ENCODE peak calls at places on chromosomes 2 and 18, in eight cellular contexts. I is K562, T is stomach, M is lower leg skin, K is right lobe of liver, F is IMR-90, G is GM12891, S is uterus. X is an unnamed sample.

GRCh38 chr2:34291076-34291475 is 692.0 kb upstream of the FAM98A start:
- DNase-seq in I (no peak), T (no peak), M (no peak), K (no peak), F (no peak), G (no peak), S (no peak), X (no peak)

GRCh38 chr2:23092831-23093230 is 292.1 kb upstream of the KLHL29 start:
- DNase-seq in I (no peak), T (no peak), M (no peak), K (no peak), F (peak; percentile 2), G (no peak), S (no peak), X (no peak)

GRCh38 chr18:62318613-62319012 is 6.5 kb upstream of the TNFRSF11A start:
- DNase-seq in I (no peak), T (no peak), M (no peak), K (no peak), F (no peak), G (no peak), S (no peak), X (no peak)

GRCh38 chr2:138000796-138001195 is 36.5 kb downstream of the HNMT start:
- DNase-seq in I (no peak), T (no peak), M (no peak), K (no peak), F (no peak), G (no peak), S (no peak), X (no peak)

GRCh38 chr2:224940618-224941017 is 101.7 kb downstream of the DOCK10 start:
- DNase-seq in I (no peak), T (no peak), M (no peak), K (no peak), F (no peak), G (no peak), S (no peak), X (no peak)

GRCh38 chr2:38977047-38977446 is 87.4 kb downstream of the ARHGEF33 start:
- DNase-seq in I (no peak), T (no peak), M (no peak), K (no peak), F (no peak), G (no peak), S (no peak), X (no peak)

GRCh38 chr18:27428716-27429475 is 243.8 kb upstream of the CHST9 start:
- DNase-seq in I (no peak), T (no peak), M (no peak), K (no peak), F (no peak), G (no peak), S (no peak), X (no peak)

GRCh38 chr18:12657048-12657848 is 659 bp downstream of the SPIRE1 start:
- DNase-seq in I (peak; percentile 55), T (peak; percentile 34), M (no peak), K (peak; percentile 59), F (peak; percentile 48), G (peak; percentile 43), S (peak; percentile 20), X (peak; percentile 91)

DNA sequence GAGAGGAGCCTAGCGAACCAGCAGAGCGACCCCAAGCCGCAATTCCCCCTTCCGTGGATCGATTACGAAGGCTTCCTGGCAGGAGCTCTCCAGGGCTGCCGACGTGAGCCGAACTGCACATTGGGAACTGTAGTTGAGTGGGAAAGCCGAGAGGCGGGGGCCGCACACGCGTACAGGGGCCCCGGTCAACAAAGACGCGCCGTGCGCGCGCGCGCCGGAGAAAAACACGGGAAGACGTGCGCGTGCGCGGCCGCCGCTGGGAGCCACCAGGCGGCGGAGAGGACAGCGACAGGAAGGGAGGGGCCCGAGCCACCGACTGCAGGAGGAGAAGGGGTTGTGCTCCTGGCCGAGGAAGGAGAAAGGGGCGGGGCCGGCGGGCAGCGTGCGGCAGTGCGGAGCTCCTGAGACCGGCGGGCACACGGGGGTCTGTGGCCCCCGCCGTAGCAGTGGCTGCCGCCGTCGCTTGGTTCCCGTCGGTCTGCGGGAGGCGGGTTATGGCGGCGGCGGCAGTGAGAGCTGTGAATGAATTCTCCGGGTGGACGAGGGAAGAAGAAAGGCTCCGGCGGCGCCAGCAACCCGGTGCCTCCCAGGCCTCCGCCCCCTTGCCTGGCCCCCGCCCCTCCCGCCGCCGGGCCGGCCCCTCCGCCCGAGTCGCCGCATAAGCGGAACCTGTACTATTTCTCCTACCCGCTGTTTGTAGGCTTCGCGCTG is at the start of gene SPAST:
- DNase-seq in I (peak; percentile 97), T (peak; percentile 98), M (peak; percentile 95), K (peak; percentile 99), F (peak; percentile 95), G (peak; percentile 95), S (peak; percentile 93), X (peak; percentile 100)
- TF ChIP-seq POLR2A in I (peak; percentile 81), T (no peak), M (no peak), K (peak; percentile 79), F (no peak), G (peak; percentile 69), S (peak; percentile 42), X (no peak)

GRCh38 chr2:17538844-17539554 is 1.5 kb upstream of the VSNL1 start:
- DNase-seq in I (peak; percentile 42), T (peak; percentile 78), M (peak; percentile 61), K (peak; percentile 92), F (peak; percentile 41), G (peak; percentile 30), S (peak; percentile 48), X (peak; percentile 91)
- TF ChIP-seq POLR2A in I (no peak), T (no peak), M (no peak), K (peak; percentile 69), F (no peak), G (no peak), S (no peak), X (no peak)

DNA sequence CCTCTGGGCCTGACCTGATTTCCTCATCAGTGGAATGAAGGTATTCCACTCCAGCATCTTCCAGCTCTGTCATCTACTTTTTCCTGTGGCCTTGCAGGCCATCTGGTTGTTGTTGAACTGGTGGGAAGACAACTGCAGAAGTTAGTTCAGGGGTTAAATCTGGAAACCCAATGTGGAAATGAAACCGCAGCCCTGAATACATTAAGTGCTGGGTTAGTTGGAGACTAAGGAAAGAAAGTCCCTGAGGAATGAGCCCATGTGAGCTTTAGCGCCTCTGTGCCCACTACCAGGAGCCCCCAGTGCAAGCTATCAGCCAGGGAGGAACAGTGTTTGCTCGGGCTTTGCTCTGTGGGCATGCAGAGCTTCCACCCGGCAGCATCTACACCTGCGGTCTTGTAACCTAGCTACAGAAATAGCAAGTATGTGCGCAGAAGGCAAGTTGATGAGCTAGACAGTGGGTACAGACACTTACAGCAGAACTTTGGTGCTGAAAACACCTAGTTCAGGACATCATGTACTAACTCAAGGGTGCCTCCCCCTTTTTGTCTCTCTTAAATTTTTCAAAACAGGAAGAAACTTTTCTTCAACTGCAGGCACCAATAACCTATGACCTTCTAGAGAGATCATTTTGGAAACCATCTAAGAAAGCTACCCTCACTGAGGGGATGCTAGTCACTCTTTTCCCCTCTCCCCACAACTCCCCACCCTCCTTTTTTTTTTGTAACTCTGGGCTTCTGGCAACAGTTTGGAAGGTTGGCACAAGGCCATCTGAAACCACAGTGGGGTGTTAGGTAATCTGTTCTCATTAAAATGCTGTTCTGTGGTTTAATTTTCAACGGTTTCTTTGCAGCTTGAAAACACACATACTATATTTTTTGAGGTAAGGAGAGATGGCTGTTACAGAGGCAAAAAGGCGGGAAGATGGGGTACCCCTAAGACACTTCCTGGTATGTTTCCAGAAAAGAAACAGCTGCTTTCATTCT is 18.3 kb upstream of the CXCR4 start:
- DNase-seq in I (no peak), T (peak; percentile 58), M (no peak), K (no peak), F (no peak), G (no peak), S (no peak), X (peak; percentile 70)
- TF ChIP-seq POLR2A in I (no peak), T (no peak), M (no peak), K (peak; percentile 61), F (no peak), G (no peak), S (no peak), X (peak; percentile 85)

GRCh38 chr2:239297142-239298125 is 103.4 kb downstream of the HDAC4 start:
- DNase-seq in I (no peak), T (no peak), M (no peak), K (peak; percentile 55), F (no peak), G (no peak), S (peak; percentile 13), X (no peak)

GRCh38 chr2:239300871-239301742 is 99.7 kb downstream of the HDAC4 start:
- DNase-seq in I (no peak), T (peak; percentile 21), M (no peak), K (peak; percentile 37), F (no peak), G (no peak), S (peak; percentile 9), X (peak; percentile 63)

GRCh38 chr2:239298126-239298804 is 102.6 kb downstream of the HDAC4 start:
- DNase-seq in I (no peak), T (no peak), M (no peak), K (peak; percentile 40), F (peak; percentile 26), G (no peak), S (peak; percentile 13), X (peak; percentile 29)

GRCh38 chr2:239300242-239300641 is 100.6 kb downstream of the HDAC4 start:
- DNase-seq in I (no peak), T (no peak), M (no peak), K (peak; percentile 21), F (no peak), G (no peak), S (no peak), X (no peak)

DNA sequence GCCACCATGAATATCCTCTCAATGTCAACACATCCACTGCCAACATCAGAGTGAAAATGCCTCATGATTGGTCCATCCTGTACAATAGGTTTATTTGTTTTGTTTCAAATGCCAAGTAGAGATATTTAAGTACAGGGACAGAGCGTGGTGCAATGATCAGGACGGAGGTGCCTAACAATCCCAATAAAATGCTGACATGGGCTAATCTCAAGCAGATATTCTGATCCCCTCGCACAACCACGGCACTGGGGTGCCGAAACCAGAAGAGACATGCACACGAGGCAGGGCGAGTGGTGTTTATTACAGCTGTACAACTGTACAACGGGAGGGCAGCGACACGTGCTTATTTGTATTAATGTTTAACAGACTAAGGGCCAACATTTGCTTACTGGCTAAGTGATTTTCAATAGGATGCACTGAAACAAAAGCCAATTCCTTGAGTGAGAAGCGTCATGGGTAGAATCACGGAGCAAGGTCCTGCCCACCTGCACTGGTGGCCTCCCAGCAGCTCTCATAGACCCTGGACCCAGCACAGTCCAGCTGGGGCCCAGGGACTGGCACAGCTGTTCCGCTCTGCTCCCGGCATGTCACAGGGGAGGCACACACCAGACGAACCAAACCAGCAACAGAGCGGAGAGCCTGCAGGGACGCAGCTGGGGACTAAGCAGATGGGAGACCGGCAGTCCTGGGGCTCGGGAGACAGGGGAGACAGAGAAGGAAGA is 101.4 kb downstream of the HDAC4 start:
- DNase-seq in I (no peak), T (no peak), M (no peak), K (peak; percentile 68), F (no peak), G (no peak), S (peak; percentile 9), X (peak; percentile 18)
- TF ChIP-seq POLR2A in I (no peak), T (no peak), M (no peak), K (no peak), F (no peak), G (no peak), S (no peak), X (no peak)

DNA sequence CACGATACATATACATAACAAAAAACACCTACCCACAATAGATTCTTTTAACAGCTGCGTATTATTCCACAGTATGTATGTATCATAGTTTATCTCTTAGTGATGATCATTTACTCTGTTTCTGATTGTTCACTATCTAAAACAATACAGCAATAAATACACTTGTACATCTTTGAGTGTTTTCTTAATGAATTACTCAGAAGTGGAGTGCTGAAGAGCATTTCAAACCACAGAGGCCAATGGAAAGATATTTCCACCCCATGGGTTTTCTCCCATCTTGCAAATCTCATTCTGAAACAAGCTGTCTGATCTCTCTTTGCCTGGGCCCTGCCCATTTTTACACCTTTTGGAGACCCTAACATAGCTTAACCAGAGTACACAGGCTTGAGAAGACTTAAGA is 113.8 kb upstream of the KLF7 start:
- DNase-seq in I (no peak), T (no peak), M (no peak), K (no peak), F (no peak), G (no peak), S (no peak), X (no peak)
- TF ChIP-seq POLR2A in I (no peak), T (no peak), M (no peak), K (no peak), F (no peak), G (no peak), S (no peak), X (no peak)

X was measured in upper lobe of left lung.